ENCODE peak calls at places on chromosome 6, in five cellular contexts. P is hepatocyte; U is pancreas; M is CD8-positive, alpha-beta T cell; S is SK-N-SH. O is an unnamed sample.
A peak's percentile ranks its signal among the peaks of the same experiment; 100 is the strongest.

GRCh38 chr6:14475306-14475705 is 357.7 kb downstream of the CD83 start:
- DNase-seq in P (no peak), U (no peak), M (no peak), S (no peak), O (no peak)

GRCh38 chr6:100468013-100468622 is 3.4 kb upstream of the SIM1 start:
- DNase-seq in P (no peak), U (no peak), M (no peak), S (no peak), O (no peak)

GRCh38 chr6:84193140-84193708 is 34.2 kb downstream of the CEP162 start:
- DNase-seq in P (no peak), U (no peak), M (no peak), S (no peak), O (no peak)

GRCh38 chr6:37029249-37029959 is 23.9 kb downstream of the FGD2 start:
- DNase-seq in P (peak; percentile 87), U (peak; percentile 78), M (no peak), S (peak; percentile 86), O (peak; percentile 83)

GRCh38 chr6:81886157-81886556 is 133.7 kb upstream of the TENT5A start:
- DNase-seq in P (no peak), U (no peak), M (no peak), S (no peak), O (no peak)

GRCh38 chr6:113763883-113764282 is 93.3 kb upstream of the MARCKS start:
- DNase-seq in P (peak; percentile 28), U (no peak), M (no peak), S (no peak), O (no peak)

GRCh38 chr6:165766457-165766856 is 103.4 kb upstream of the PDE10A start:
- DNase-seq in P (no peak), U (no peak), M (no peak), S (no peak), O (no peak)

GRCh38 chr6:98020222-98020621 is 737.2 kb upstream of the MMS22L start:
- DNase-seq in P (no peak), U (no peak), M (no peak), S (no peak), O (no peak)

GRCh38 chr6:121607716-121608115 is 172.3 kb downstream of the GJA1 start:
- DNase-seq in P (no peak), U (no peak), M (no peak), S (no peak), O (no peak)

GRCh38 chr6:28218312-28219248 is 6.5 kb upstream of the ZSCAN9 start:
- DNase-seq in P (peak; percentile 77), U (peak; percentile 62), M (peak; percentile 22), S (peak; percentile 93), O (peak; percentile 85)

GRCh38 chr6:154888896-154889295 is 106.2 kb upstream of the TIAM2 start:
- DNase-seq in P (no peak), U (no peak), M (no peak), S (no peak), O (no peak)

GRCh38 chr6:39924283-39924682 is 10.0 kb downstream of the MOCS1 start:
- DNase-seq in P (no peak), U (no peak), M (no peak), S (no peak), O (no peak)

GRCh38 chr6:90226257-90226656 is 70.4 kb downstream of the BACH2 start:
- DNase-seq in P (no peak), U (no peak), M (no peak), S (no peak), O (no peak)

GRCh38 chr6:168001037-168001348 is 3.5 kb downstream of the KIF25 start:
- DNase-seq in P (no peak), U (no peak), M (no peak), S (no peak), O (no peak)

GRCh38 chr6:153210083-153210482 is 79.0 kb upstream of the RGS17 start:
- DNase-seq in P (no peak), U (no peak), M (no peak), S (no peak), O (no peak)

GRCh38 chr6:91926827-91927226 is 1340.0 kb upstream of the MAP3K7 start:
- DNase-seq in P (no peak), U (no peak), M (no peak), S (no peak), O (no peak)

GRCh38 chr6:80143312-80143960 is 37.0 kb downstream of the BCKDHB start:
- DNase-seq in P (peak; percentile 46), U (peak; percentile 40), M (no peak), S (peak; percentile 3), O (peak; percentile 97)

GRCh38 chr6:13013681-13014550 is 297.3 kb downstream of the PHACTR1 start:
- DNase-seq in P (peak; percentile 24), U (peak; percentile 37), M (no peak), S (peak; percentile 76), O (no peak)

GRCh38 chr6:151762817-151763216 is 44.7 kb upstream of the ESR1 start:
- DNase-seq in P (no peak), U (no peak), M (no peak), S (no peak), O (no peak)

GRCh38 chr6:151763938-151764680 is 43.4 kb upstream of the ESR1 start:
- DNase-seq in P (peak; percentile 77), U (peak; percentile 95), M (peak; percentile 20), S (peak; percentile 67), O (peak; percentile 91)

GRCh38 chr6:151760486-151760885 is 47.0 kb upstream of the ESR1 start:
- DNase-seq in P (no peak), U (no peak), M (no peak), S (no peak), O (no peak)

GRCh38 chr6:151763303-151763702 is 44.2 kb upstream of the ESR1 start:
- DNase-seq in P (no peak), U (no peak), M (no peak), S (peak; percentile 6), O (no peak)

GRCh38 chr6:151765444-151765886 is 42.0 kb upstream of the ESR1 start:
- DNase-seq in P (peak; percentile 77), U (peak; percentile 34), M (no peak), S (peak; percentile 61), O (peak; percentile 66)
- H3K4me3 ChIP-seq in P (no peak overlapping the region), U (no peak overlapping the region), M (no peak overlapping the region), S (no peak overlapping the region), O (no peak overlapping the region)

GRCh38 chr6:158304254-158304653 is 8.0 kb upstream of the TULP4 start:
- DNase-seq in P (no peak), U (no peak), M (no peak), S (no peak), O (no peak)

GRCh38 chr6:158303210-158303731 is 9.0 kb upstream of the TULP4 start:
- DNase-seq in P (peak; percentile 51), U (no peak), M (no peak), S (no peak), O (no peak)
- H3K27ac ChIP-seq in P (peak overlapping the region; percentile 77), U (no peak overlapping the region), M (no peak overlapping the region), S (no peak overlapping the region), O (no peak overlapping the region)

GRCh38 chr6:41940759-41941279 is 789 bp downstream of the CCND3 start:
- DNase-seq in P (peak; percentile 61), U (peak; percentile 32), M (peak; percentile 76), S (peak; percentile 67), O (peak; percentile 66)

GRCh38 chr6:41941280-41942044 is at the start of gene CCND3:
- DNase-seq in P (peak; percentile 97), U (peak; percentile 89), M (peak; percentile 82), S (peak; percentile 95), O (peak; percentile 95)

GRCh38 chr6:41939091-41939847 is 2.3 kb downstream of the CCND3 start:
- DNase-seq in P (peak; percentile 63), U (no peak), M (no peak), S (no peak), O (peak; percentile 72)

GRCh38 chr6:41938590-41938989 is 3.0 kb downstream of the CCND3 start:
- DNase-seq in P (no peak), U (no peak), M (no peak), S (no peak), O (no peak)

GRCh38 chr6:41939848-41940758 is 1.5 kb downstream of the CCND3 start:
- DNase-seq in P (peak; percentile 78), U (no peak), M (no peak), S (no peak), O (no peak)
- H3K4me1 ChIP-seq in P (peaks cover 24% of the 10 kb centered on the region), U (no peaks in the 10 kb centered on the region), M (peaks cover 73% of the 10 kb centered on the region), S (peaks cover 28% of the 10 kb centered on the region), O (peaks cover 28% of the 10 kb centered on the region)

DNA sequence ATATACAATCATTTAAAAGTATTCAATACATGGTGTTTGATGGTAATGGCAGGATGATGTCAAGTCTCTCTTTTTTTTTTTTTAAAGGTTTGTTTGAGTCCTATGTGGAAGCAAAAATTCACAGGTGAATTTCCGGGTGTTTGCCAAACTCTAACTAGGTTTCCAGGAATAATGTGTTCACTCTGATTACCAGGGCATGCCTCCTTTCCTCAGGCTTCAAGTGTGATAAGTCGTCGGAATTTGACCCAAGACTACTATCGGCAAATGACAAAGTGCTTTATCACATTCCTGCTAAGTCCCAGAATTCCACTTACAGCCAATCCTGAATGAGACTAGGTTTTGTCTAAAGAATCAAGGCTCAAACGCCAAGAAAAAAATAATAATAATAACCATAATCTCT is 7.3 kb downstream of the OARD1 start:
- DNase-seq in P (peak; percentile 59), U (peak; percentile 66), M (no peak), S (no peak), O (no peak)
- H3K4me3 ChIP-seq in P (no peak overlapping the region), U (no peak overlapping the region), M (no peak overlapping the region), S (no peak overlapping the region), O (no peak overlapping the region)

GRCh38 chr6:17938885-17939284 is 48.5 kb downstream of the KIF13A start:
- DNase-seq in P (peak; percentile 14), U (no peak), M (no peak), S (no peak), O (no peak)

GRCh38 chr6:17932362-17932852 is 55.0 kb downstream of the KIF13A start:
- DNase-seq in P (peak; percentile 48), U (peak; percentile 32), M (no peak), S (no peak), O (peak; percentile 75)

GRCh38 chr6:17931227-17931626 is 56.2 kb downstream of the KIF13A start:
- DNase-seq in P (no peak), U (no peak), M (no peak), S (no peak), O (no peak)

GRCh38 chr6:17940151-17940791 is 47.2 kb downstream of the KIF13A start:
- DNase-seq in P (no peak), U (no peak), M (no peak), S (peak; percentile 15), O (no peak)

GRCh38 chr6:17935188-17936149 is 52.0 kb downstream of the KIF13A start:
- DNase-seq in P (no peak), U (no peak), M (no peak), S (no peak), O (no peak)
- H3K27ac ChIP-seq in P (no peak overlapping the region), U (no peak overlapping the region), M (no peak overlapping the region), S (no peak overlapping the region), O (no peak overlapping the region)

GRCh38 chr6:109021870-109022269 is 72.8 kb downstream of the SESN1 start:
- DNase-seq in P (no peak), U (no peak), M (no peak), S (no peak), O (no peak)
- H3K4me1 ChIP-seq in P (no peaks in the 10 kb centered on the region), U (no peaks in the 10 kb centered on the region), M (peaks cover 22% of the 10 kb centered on the region), S (no peaks in the 10 kb centered on the region), O (peaks cover 12% of the 10 kb centered on the region)

O was measured in adrenal gland.